ENCODE peak calls at places on chromosomes 6 and 20, in six cellular contexts. E, G, A, K, C and W are unnamed samples.

GRCh38 chr6:82872092-82872635 is 193.5 kb downstream of the UBE3D start:
- DNase-seq in K (no peak), A (no peak), E (no peak), C (peak; percentile 41), G (no peak), W (no peak)

GRCh38 chr20:8587246-8587645 is 455.2 kb downstream of the PLCB1 start:
- DNase-seq in G (no peak), C (no peak), A (no peak), K (no peak), E (no peak), W (no peak)

GRCh38 chr20:878511-879307 is 37.4 kb downstream of the ANGPT4 start:
- DNase-seq in K (peak; percentile 65), E (no peak), A (no peak), C (no peak), G (no peak), W (no peak)

GRCh38 chr20:53866787-53867740 is 203.3 kb downstream of the BCAS1 start:
- DNase-seq in K (no peak), C (peak; percentile 82), G (no peak), E (no peak), A (no peak), W (no peak)

GRCh38 chr6:35197196-35197595 is 16.6 kb upstream of the SCUBE3 start:
- DNase-seq in C (no peak), K (no peak), G (no peak), E (no peak), A (no peak), W (no peak)

GRCh38 chr20:53736122-53736756 is 142.6 kb upstream of the ZNF217 start:
- DNase-seq in E (no peak), K (no peak), A (no peak), C (peak; percentile 55), G (no peak), W (no peak)

GRCh38 chr6:35686873-35687557 is 1.7 kb downstream of the FKBP5 start:
- DNase-seq in K (no peak), A (no peak), G (no peak), C (no peak), E (no peak), W (no peak)

GRCh38 chr6:132388291-132388690 is 13.0 kb downstream of the MOXD1 start:
- DNase-seq in C (no peak), K (no peak), E (no peak), G (no peak), A (no peak), W (no peak)

GRCh38 chr6:44316481-44316880 is 3.3 kb upstream of the AARS2 start:
- DNase-seq in C (no peak), E (no peak), A (no peak), G (no peak), K (no peak), W (no peak)

GRCh38 chr20:50244352-50245149 is 53.9 kb downstream of the CEBPB start:
- DNase-seq in K (no peak), E (no peak), C (no peak), A (no peak), G (no peak), W (peak; percentile 73)

GRCh38 chr6:45709834-45710233 is 305.8 kb downstream of the CLIC5 start:
- DNase-seq in K (no peak), C (no peak), A (no peak), G (no peak), E (no peak), W (no peak)

GRCh38 chr6:35611235-35611634 is 77.5 kb downstream of the FKBP5 start:
- DNase-seq in A (no peak), K (no peak), E (no peak), G (no peak), C (no peak), W (no peak)

GRCh38 chr6:31401403-31401802 is 2.0 kb upstream of the MICA start:
- DNase-seq in A (peak; percentile 62), G (peak; percentile 71), C (peak; percentile 69), E (no peak), K (no peak), W (peak; percentile 45)
- TF ChIP-seq POLR2A in A (peak; percentile 52), G (no peak), C (no peak), E (no peak), K (no peak), W (no peak)

GRCh38 chr20:58574469-58574868 is 59.3 kb upstream of the APCDD1L start:
- DNase-seq in E (no peak), G (no peak), A (no peak), C (no peak), K (no peak), W (no peak)
- TF ChIP-seq EP300 in E (no peak), G (no peak), A (no peak), C (no peak), K (no peak), W (no peak)

DNA sequence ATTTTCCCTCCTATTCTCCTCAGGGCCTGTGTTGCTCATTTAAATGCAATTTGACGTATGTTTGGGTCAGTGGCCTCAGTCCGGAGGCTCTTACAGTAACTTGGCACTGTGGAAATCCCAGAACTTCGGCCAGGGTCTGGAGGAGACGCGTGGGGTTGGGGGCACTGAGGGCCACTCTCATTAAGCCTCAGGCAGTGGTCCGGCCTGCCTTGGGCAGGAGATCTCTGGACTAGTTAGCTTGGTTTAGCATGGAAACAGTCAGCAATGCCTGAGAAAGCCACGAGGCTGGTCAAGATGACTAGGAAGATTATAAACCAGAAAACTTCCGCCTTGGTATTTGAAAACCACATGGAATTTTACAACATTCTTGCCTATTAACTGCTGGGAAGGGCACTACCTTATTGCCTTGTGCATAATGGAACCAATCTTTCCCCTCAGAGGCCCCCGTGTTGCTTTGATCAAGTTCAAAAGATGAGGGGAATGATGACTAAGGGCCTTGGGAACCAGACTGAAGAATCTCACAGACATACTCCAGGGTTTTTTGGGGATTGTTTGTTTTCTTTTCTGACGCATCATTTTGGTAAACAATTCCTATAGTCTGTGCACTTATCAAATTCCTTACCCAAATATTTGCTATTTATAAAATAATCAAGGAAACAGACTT is 206.0 kb upstream of the PREP start:
- DNase-seq in C (peak; percentile 5), K (no peak), E (no peak), A (no peak), G (peak; percentile 99), W (no peak)
- TF ChIP-seq POLR2A in C (no peak), K (no peak), E (no peak), A (no peak), G (no peak), W (no peak)

DNA sequence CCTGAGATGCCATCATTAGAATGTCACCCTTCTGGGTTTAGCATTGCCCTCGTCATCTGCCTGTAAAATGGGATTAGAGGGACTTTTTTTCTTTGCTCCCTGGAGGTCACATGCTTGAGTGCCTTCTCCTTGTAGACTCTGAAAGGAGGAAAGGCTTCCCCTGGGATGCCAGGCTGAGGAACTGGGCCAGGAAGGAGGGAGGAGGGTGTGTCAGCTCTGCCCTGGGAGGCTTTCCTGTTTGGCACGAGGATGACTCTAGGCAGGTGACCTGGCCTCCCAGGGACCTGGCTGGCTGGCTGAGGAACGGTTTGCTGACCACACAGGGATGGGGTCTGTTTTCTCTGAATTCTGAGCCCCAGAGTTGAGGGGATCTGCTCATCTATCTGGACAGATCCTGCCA is 137.9 kb upstream of the RNF24 start:
- DNase-seq in G (no peak), C (no peak), K (no peak), E (no peak), A (no peak), W (peak; percentile 80)
- TF ChIP-seq EP300 in G (no peak), C (no peak), K (no peak), E (no peak), A (no peak), W (no peak)

DNA sequence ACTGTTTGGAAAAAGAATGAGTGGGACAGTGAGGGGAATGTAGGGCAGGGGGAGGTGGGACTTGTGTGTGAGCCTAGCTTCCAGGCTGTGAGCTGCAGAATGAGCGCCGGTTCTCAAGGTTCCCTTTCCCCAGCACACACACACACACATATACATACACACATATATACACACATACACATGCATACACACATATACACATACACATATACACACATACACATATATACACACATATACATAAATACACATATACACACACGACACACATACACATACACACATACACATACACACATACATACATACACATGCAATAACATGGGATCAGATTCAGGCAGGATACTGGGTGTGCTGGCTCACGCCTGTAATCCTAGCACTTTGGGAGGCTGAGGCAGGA is 66.5 kb downstream of the CNBD2 start:
- DNase-seq in K (no peak), C (no peak), A (no peak), E (no peak), G (no peak), W (no peak)
- TF ChIP-seq POLR2A in K (no peak), C (no peak), A (no peak), E (no peak), G (no peak), W (no peak)

GRCh38 chr20:62237772-62238568 is at the start of gene OSBPL2:
- DNase-seq in K (peak; percentile 100), C (peak; percentile 99), A (peak; percentile 99), G (peak; percentile 98), E (peak; percentile 99), W (peak; percentile 99)

GRCh38 chr20:62236997-62237771 is 1.1 kb upstream of the OSBPL2 start:
- DNase-seq in E (no peak), K (no peak), A (no peak), C (peak; percentile 28), G (no peak), W (no peak)

GRCh38 chr20:62236200-62236599 is 2.1 kb upstream of the OSBPL2 start:
- DNase-seq in E (no peak), A (no peak), K (no peak), G (no peak), C (no peak), W (no peak)

GRCh38 chr20:62235777-62236157 is 2.6 kb upstream of the OSBPL2 start:
- DNase-seq in C (no peak), A (no peak), E (no peak), K (no peak), G (no peak), W (no peak)

DNA sequence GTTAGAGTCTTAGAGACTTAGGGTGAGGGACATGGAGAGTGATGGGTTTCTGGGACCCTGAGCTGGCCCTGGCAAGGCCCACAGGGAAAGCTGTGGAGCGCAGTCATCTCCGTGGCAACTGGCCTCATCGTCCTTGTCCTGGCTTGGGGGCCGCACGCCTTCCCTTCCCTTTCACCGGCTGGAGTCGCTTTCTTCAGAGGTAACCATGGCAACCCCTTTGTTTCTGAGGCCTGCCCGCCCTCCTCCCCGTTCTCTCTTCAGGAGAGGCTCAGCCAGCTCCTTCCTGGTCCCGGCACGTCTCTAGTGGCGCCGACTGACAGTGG is 1.7 kb upstream of the OSBPL2 start:
- DNase-seq in G (no peak), K (no peak), A (no peak), C (peak; percentile 58), E (no peak), W (no peak)
- TF ChIP-seq EP300 in G (no peak), K (no peak), A (no peak), C (no peak), E (no peak), W (no peak)

GRCh38 chr6:32971581-32972352 is 3.4 kb downstream of the BRD2 start:
- DNase-seq in K (peak; percentile 98), G (peak; percentile 99), E (peak; percentile 99), C (peak; percentile 98), A (peak; percentile 99), W (peak; percentile 99)
- TF ChIP-seq POLR2A in K (peak; percentile 100), G (peak; percentile 99), E (peak; percentile 99), C (peak; percentile 100), A (peak; percentile 99), W (peak; percentile 97)